ENCODE peak calls at places on chromosome 1, in five cellular contexts. F is HepG2, J is WTC11, N is K562, Y is GM12878. C is an unnamed sample.

GRCh38 chr1:10692401-10693021 is 103.9 kb downstream of the CASZ1 start:
- DNase-seq in F (peak), J (no peak), N (peak), Y (no peak), C (peak)

GRCh38 chr1:109649380-109649987 is 6.4 kb upstream of the GSTM4 start:
- DNase-seq in F (no peak), J (no peak), N (peak), Y (no peak), C (peak)

GRCh38 chr1:13725714-13726175 is 25.8 kb downstream of the PRDM2 start:
- DNase-seq in F (peak), J (peak), N (peak), Y (no peak), C (peak)

GRCh38 chr1:88061106-88061829 is 622.8 kb upstream of the PKN2 start:
- DNase-seq in F (peak), J (peak), N (no peak), Y (no peak), C (peak)

GRCh38 chr1:176543360-176544136 is 80.6 kb downstream of the PAPPA2 start:
- DNase-seq in F (no peak), J (no peak), N (no peak), Y (no peak), C (no peak)

GRCh38 chr1:221279146-221279545 is 399.9 kb downstream of the HLX start:
- DNase-seq in F (no peak), J (no peak), N (no peak), Y (no peak), C (no peak)

GRCh38 chr1:158933621-158934020 is 2.3 kb downstream of the PYHIN1 start:
- DNase-seq in F (no peak), J (no peak), N (no peak), Y (no peak), C (no peak)

GRCh38 chr1:166908942-166909341 is 32.9 kb upstream of the TADA1 start:
- DNase-seq in F (no peak), J (no peak), N (no peak), Y (no peak), C (no peak)

GRCh38 chr1:154574715-154575114 is 7.1 kb downstream of the CHRNB2 start:
- DNase-seq in F (no peak), J (no peak), N (no peak), Y (no peak), C (no peak)

GRCh38 chr1:71787699-71788098 is 494.6 kb downstream of the NEGR1 start:
- DNase-seq in F (no peak), J (no peak), N (no peak), Y (no peak), C (no peak)

GRCh38 chr1:71785470-71785869 is 496.9 kb downstream of the NEGR1 start:
- DNase-seq in F (no peak), J (no peak), N (no peak), Y (no peak), C (no peak)

GRCh38 chr1:71786218-71786617 is 496.1 kb downstream of the NEGR1 start:
- DNase-seq in F (no peak), J (no peak), N (no peak), Y (no peak), C (no peak)

GRCh38 chr1:71784989-71785388 is 497.4 kb downstream of the NEGR1 start:
- DNase-seq in F (no peak), J (no peak), N (no peak), Y (no peak), C (no peak)

DNA sequence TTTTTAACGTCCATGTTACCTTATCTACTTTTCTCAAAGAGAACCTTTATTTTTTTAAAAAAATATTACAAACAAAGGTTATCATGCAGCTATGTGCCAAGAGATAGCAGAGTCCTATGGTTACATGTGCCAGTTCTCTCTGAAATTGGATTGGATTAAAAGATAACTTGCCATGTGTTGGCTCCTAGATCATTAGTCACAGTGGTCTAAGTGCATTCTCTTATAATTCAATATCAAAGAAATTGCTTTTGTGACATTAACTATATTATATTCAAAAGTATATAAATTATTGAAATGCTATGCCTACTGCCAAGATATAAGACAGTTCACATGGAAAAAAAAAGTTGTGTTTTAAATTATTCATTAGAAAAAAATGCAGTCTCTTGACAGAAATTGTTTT is 494.2 kb downstream of the NEGR1 start:
- DNase-seq in F (no peak), J (no peak), N (no peak), Y (no peak), C (no peak)
- TF ChIP-seq ESRRA in F (no peak), J (no peak), N (no peak), Y (no peak), C (no peak)

DNA sequence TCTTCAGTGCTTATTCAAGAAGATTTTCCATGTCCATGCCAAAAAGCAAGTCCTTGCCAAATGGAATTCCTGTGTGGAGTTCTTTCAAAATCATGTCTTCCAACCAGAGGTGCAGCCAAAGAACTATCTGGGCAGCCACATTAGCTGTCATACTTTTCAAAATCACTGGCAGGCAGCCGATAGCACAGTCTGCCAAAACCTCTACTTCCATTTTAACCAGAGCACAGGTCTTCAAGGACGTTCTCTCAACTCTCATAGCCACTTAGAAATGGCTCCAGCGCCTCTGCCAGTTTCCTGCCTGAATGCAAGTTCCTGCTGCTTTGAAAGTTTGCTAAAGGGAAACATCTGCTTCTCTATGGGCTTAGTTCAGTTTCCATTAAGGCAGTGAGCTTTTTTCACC is 975.7 kb upstream of the ADGRL4 start:
- DNase-seq in F (no peak), J (no peak), N (no peak), Y (no peak), C (no peak)
- TF ChIP-seq ESRRA in F (no peak), J (no peak), N (no peak), Y (no peak), C (no peak)

GRCh38 chr1:26780344-26780957 is 7.3 kb upstream of the PIGV start:
- DNase-seq in F (no peak), J (no peak), N (no peak), Y (no peak), C (no peak)
- TF ChIP-seq ESRRA in F (no peak), J (no peak), N (no peak), Y (no peak), C (no peak)

GRCh38 chr1:214303106-214303505 is 22.1 kb downstream of the SMYD2 start:
- DNase-seq in F (no peak), J (no peak), N (no peak), Y (no peak), C (no peak)

GRCh38 chr1:214306270-214306669 is 25.3 kb downstream of the SMYD2 start:
- DNase-seq in F (no peak), J (no peak), N (no peak), Y (no peak), C (no peak)

GRCh38 chr1:214305164-214305751 is 24.3 kb downstream of the SMYD2 start:
- DNase-seq in F (no peak), J (no peak), N (no peak), Y (no peak), C (no peak)

GRCh38 chr1:214303538-214303937 is 22.6 kb downstream of the SMYD2 start:
- DNase-seq in F (no peak), J (no peak), N (no peak), Y (no peak), C (no peak)
- TF ChIP-seq ESRRA in F (no peak), J (no peak), N (no peak), Y (no peak), C (no peak)

GRCh38 chr1:106944721-106945120 is 111.8 kb upstream of the PRMT6 start:
- DNase-seq in F (peak), J (no peak), N (no peak), Y (no peak), C (no peak)
- TF ChIP-seq ESRRA in F (no peak), J (no peak), N (no peak), Y (no peak), C (no peak)

GRCh38 chr1:247409869-247410544 is 6.0 kb upstream of the NLRP3 start:
- DNase-seq in F (no peak), J (no peak), N (no peak), Y (peak), C (no peak)

GRCh38 chr1:247406014-247406656 is 9.8 kb upstream of the NLRP3 start:
- DNase-seq in F (no peak), J (no peak), N (no peak), Y (no peak), C (no peak)

GRCh38 chr1:247407180-247407616 is 8.8 kb upstream of the NLRP3 start:
- DNase-seq in F (no peak), J (no peak), N (no peak), Y (peak), C (no peak)

GRCh38 chr1:247411583-247412295 is 4.2 kb upstream of the NLRP3 start:
- DNase-seq in F (no peak), J (no peak), N (no peak), Y (no peak), C (no peak)

GRCh38 chr1:247407978-247408560 is 7.9 kb upstream of the NLRP3 start:
- DNase-seq in F (no peak), J (no peak), N (no peak), Y (no peak), C (no peak)
- TF ChIP-seq ESRRA in F (no peak), J (no peak), N (no peak), Y (no peak), C (no peak)

C was measured in A549.